ENCODE peak calls at places on chromosomes 16 and 17, in seven cellular contexts. Y is PC-3, Z is cardiac septum, N is SHP77 treated with DMSO at 0.1 percent for 48 hours, M is ACHN, K is anterior cingulate cortex, R is HS-5. B is an unnamed sample.

GRCh38 chr16:80367037-80367658 is 173.6 kb upstream of the DYNLRB2 start:
- DNase-seq in Y (no peak), Z (no peak), N (no peak), M (no peak), K (no peak), R (no peak), B (no peak)

GRCh38 chr16:66263168-66263972 is 103.1 kb upstream of the CDH5 start:
- DNase-seq in Y (no peak), Z (no peak), N (no peak), M (no peak), K (no peak), R (no peak), B (no peak)

GRCh38 chr17:37182786-37183185 is 193.0 kb upstream of the C17orf78 start:
- DNase-seq in Y (peak), Z (no peak), N (no peak), M (peak), K (no peak), R (peak), B (no peak)

GRCh38 chr17:2803971-2804370 is 7.7 kb downstream of the RAP1GAP2 start:
- DNase-seq in Y (peak), Z (no peak), N (no peak), M (no peak), K (no peak), R (no peak), B (no peak)

GRCh38 chr17:83124871-83125514 is 45.6 kb downstream of the METRNL start:
- DNase-seq in Y (no peak), Z (peak), N (no peak), M (no peak), K (no peak), R (no peak), B (no peak)

GRCh38 chr17:67020293-67020766 is 24.0 kb upstream of the CACNG1 start:
- DNase-seq in Y (no peak), Z (no peak), N (no peak), M (no peak), K (peak), R (no peak), B (no peak)

GRCh38 chr17:10745231-10745630 is 15.4 kb upstream of the TMEM220 start:
- DNase-seq in Y (no peak), Z (no peak), N (no peak), M (no peak), K (no peak), R (no peak), B (no peak)

GRCh38 chr17:69415431-69415830 is 934 bp downstream of the MAP2K6 start:
- DNase-seq in Y (no peak), Z (no peak), N (no peak), M (no peak), K (no peak), R (no peak), B (no peak)

GRCh38 chr16:84683691-84684591 is 15.9 kb upstream of the USP10 start:
- DNase-seq in Y (no peak), Z (no peak), N (no peak), M (no peak), K (no peak), R (no peak), B (peak)

GRCh38 chr16:11914210-11914758 is 1.5 kb downstream of the GSPT1 start:
- DNase-seq in Y (no peak), Z (no peak), N (no peak), M (no peak), K (no peak), R (no peak), B (no peak)

GRCh38 chr17:65550758-65551157 is 10.7 kb downstream of the AXIN2 start:
- DNase-seq in Y (no peak), Z (no peak), N (no peak), M (no peak), K (no peak), R (no peak), B (no peak)

B was measured in iPS DF 19.7.